ENCODE peak calls at places on chromosomes 13 and 19, in eight cellular contexts. One of them, this sample, is unnamed.

GRCh38 chr13:46586766-46587509 is 34.0 kb downstream of the LRCH1 start:
- DNase-seq in breast epithelium: no peak
- DNase-seq in EL: no peak
- DNase-seq in naive thymus-derived CD8-positive, alpha-beta T cell: no peak
- DNase-seq in activated CD4-positive, CD25-positive, alpha-beta regulatory T cell treated with anti-CD3 and anti-CD28 coated beads, Interleukin-2, amount 50 U/mL, for 72 hours: no peak
- DNase-seq in cardiac muscle cell: no peak
- DNase-seq in amniotic stem cell: no peak
- DNase-seq in SK-MEL-5: no peak
- DNase-seq in this sample: no peak

GRCh38 chr19:16326401-16327130 is 1.9 kb downstream of the KLF2 start:
- DNase-seq in activated CD4-positive, CD25-positive, alpha-beta regulatory T cell treated with anti-CD3 and anti-CD28 coated beads, Interleukin-2, amount 50 U/mL, for 72 hours: peak; percentile 41
- DNase-seq in cardiac muscle cell: no peak
- DNase-seq in breast epithelium: no peak
- DNase-seq in SK-MEL-5: no peak
- DNase-seq in naive thymus-derived CD8-positive, alpha-beta T cell: peak; percentile 47
- DNase-seq in EL: peak; percentile 16
- DNase-seq in amniotic stem cell: no peak
- DNase-seq in this sample: no peak

GRCh38 chr19:38265213-38265861 is 964 bp downstream of the SPINT2 start:
- DNase-seq in amniotic stem cell: no peak
- DNase-seq in SK-MEL-5: no peak
- DNase-seq in activated CD4-positive, CD25-positive, alpha-beta regulatory T cell treated with anti-CD3 and anti-CD28 coated beads, Interleukin-2, amount 50 U/mL, for 72 hours: no peak
- DNase-seq in cardiac muscle cell: peak; percentile 30
- DNase-seq in breast epithelium: no peak
- DNase-seq in naive thymus-derived CD8-positive, alpha-beta T cell: no peak
- DNase-seq in EL: no peak
- DNase-seq in this sample: no peak

GRCh38 chr13:105035092-105035491 is 1500.4 kb downstream of the EFNB2 start:
- DNase-seq in amniotic stem cell: no peak
- DNase-seq in SK-MEL-5: no peak
- DNase-seq in activated CD4-positive, CD25-positive, alpha-beta regulatory T cell treated with anti-CD3 and anti-CD28 coated beads, Interleukin-2, amount 50 U/mL, for 72 hours: no peak
- DNase-seq in EL: no peak
- DNase-seq in naive thymus-derived CD8-positive, alpha-beta T cell: no peak
- DNase-seq in cardiac muscle cell: no peak
- DNase-seq in breast epithelium: no peak
- DNase-seq in this sample: no peak

GRCh38 chr13:58935689-58936088 is 1228.0 kb downstream of the DIAPH3 start:
- DNase-seq in activated CD4-positive, CD25-positive, alpha-beta regulatory T cell treated with anti-CD3 and anti-CD28 coated beads, Interleukin-2, amount 50 U/mL, for 72 hours: no peak
- DNase-seq in breast epithelium: no peak
- DNase-seq in SK-MEL-5: no peak
- DNase-seq in cardiac muscle cell: no peak
- DNase-seq in EL: no peak
- DNase-seq in amniotic stem cell: no peak
- DNase-seq in naive thymus-derived CD8-positive, alpha-beta T cell: no peak
- DNase-seq in this sample: no peak

GRCh38 chr19:18457478-18458331 is 19.8 kb upstream of the ISYNA1 start:
- DNase-seq in breast epithelium: no peak
- DNase-seq in cardiac muscle cell: no peak
- DNase-seq in EL: no peak
- DNase-seq in amniotic stem cell: no peak
- DNase-seq in naive thymus-derived CD8-positive, alpha-beta T cell: no peak
- DNase-seq in activated CD4-positive, CD25-positive, alpha-beta regulatory T cell treated with anti-CD3 and anti-CD28 coated beads, Interleukin-2, amount 50 U/mL, for 72 hours: no peak
- DNase-seq in SK-MEL-5: no peak
- DNase-seq in this sample: no peak

GRCh38 chr13:74320282-74320681 is 186.1 kb upstream of the KLF12 start:
- DNase-seq in EL: no peak
- DNase-seq in activated CD4-positive, CD25-positive, alpha-beta regulatory T cell treated with anti-CD3 and anti-CD28 coated beads, Interleukin-2, amount 50 U/mL, for 72 hours: no peak
- DNase-seq in SK-MEL-5: no peak
- DNase-seq in cardiac muscle cell: no peak
- DNase-seq in amniotic stem cell: no peak
- DNase-seq in naive thymus-derived CD8-positive, alpha-beta T cell: no peak
- DNase-seq in breast epithelium: no peak
- DNase-seq in this sample: no peak

GRCh38 chr19:49340069-49340864 is 5.1 kb downstream of the CD37 start:
- DNase-seq in cardiac muscle cell: peak; percentile 28
- DNase-seq in breast epithelium: peak; percentile 69
- DNase-seq in activated CD4-positive, CD25-positive, alpha-beta regulatory T cell treated with anti-CD3 and anti-CD28 coated beads, Interleukin-2, amount 50 U/mL, for 72 hours: no peak
- DNase-seq in amniotic stem cell: no peak
- DNase-seq in SK-MEL-5: no peak
- DNase-seq in EL: no peak
- DNase-seq in naive thymus-derived CD8-positive, alpha-beta T cell: peak; percentile 68
- DNase-seq in this sample: peak; percentile 51

GRCh38 chr13:98026457-98026857 is 73.0 kb downstream of the IPO5 start:
- DNase-seq in cardiac muscle cell: no peak
- DNase-seq in activated CD4-positive, CD25-positive, alpha-beta regulatory T cell treated with anti-CD3 and anti-CD28 coated beads, Interleukin-2, amount 50 U/mL, for 72 hours: no peak
- DNase-seq in amniotic stem cell: no peak
- DNase-seq in EL: peak; percentile 42
- DNase-seq in SK-MEL-5: no peak
- DNase-seq in naive thymus-derived CD8-positive, alpha-beta T cell: no peak
- DNase-seq in breast epithelium: no peak
- DNase-seq in this sample: no peak

GRCh38 chr19:4197625-4198466 is 15.4 kb downstream of the ANKRD24 start:
- DNase-seq in EL: no peak
- DNase-seq in SK-MEL-5: no peak
- DNase-seq in activated CD4-positive, CD25-positive, alpha-beta regulatory T cell treated with anti-CD3 and anti-CD28 coated beads, Interleukin-2, amount 50 U/mL, for 72 hours: no peak
- DNase-seq in amniotic stem cell: no peak
- DNase-seq in breast epithelium: no peak
- DNase-seq in cardiac muscle cell: peak; percentile 56
- DNase-seq in naive thymus-derived CD8-positive, alpha-beta T cell: no peak
- DNase-seq in this sample: no peak

GRCh38 chr19:344625-345319 is at the start of gene MIER2:
- DNase-seq in SK-MEL-5: peak; percentile 59
- DNase-seq in cardiac muscle cell: peak; percentile 86
- DNase-seq in amniotic stem cell: peak; percentile 31
- DNase-seq in breast epithelium: peak; percentile 78
- DNase-seq in activated CD4-positive, CD25-positive, alpha-beta regulatory T cell treated with anti-CD3 and anti-CD28 coated beads, Interleukin-2, amount 50 U/mL, for 72 hours: peak; percentile 99
- DNase-seq in EL: peak; percentile 78
- DNase-seq in naive thymus-derived CD8-positive, alpha-beta T cell: peak; percentile 87
- DNase-seq in this sample: peak; percentile 76

GRCh38 chr13:113668491-113668971 is 1.5 kb downstream of the GRK1 start:
- DNase-seq in SK-MEL-5: no peak
- DNase-seq in EL: no peak
- DNase-seq in breast epithelium: peak; percentile 49
- DNase-seq in activated CD4-positive, CD25-positive, alpha-beta regulatory T cell treated with anti-CD3 and anti-CD28 coated beads, Interleukin-2, amount 50 U/mL, for 72 hours: peak; percentile 19
- DNase-seq in naive thymus-derived CD8-positive, alpha-beta T cell: no peak
- DNase-seq in cardiac muscle cell: no peak
- DNase-seq in amniotic stem cell: no peak
- DNase-seq in this sample: peak; percentile 8

GRCh38 chr19:12834418-12834943 is at the start of gene RTBDN:
- DNase-seq in SK-MEL-5: peak; percentile 28
- DNase-seq in amniotic stem cell: no peak
- DNase-seq in cardiac muscle cell: no peak
- DNase-seq in breast epithelium: no peak
- DNase-seq in naive thymus-derived CD8-positive, alpha-beta T cell: no peak
- DNase-seq in EL: peak; percentile 26
- DNase-seq in activated CD4-positive, CD25-positive, alpha-beta regulatory T cell treated with anti-CD3 and anti-CD28 coated beads, Interleukin-2, amount 50 U/mL, for 72 hours: no peak
- DNase-seq in this sample: no peak

GRCh38 chr19:31167695-31168094 is 181.5 kb downstream of the TSHZ3 start:
- DNase-seq in breast epithelium: no peak
- DNase-seq in SK-MEL-5: no peak
- DNase-seq in EL: no peak
- DNase-seq in cardiac muscle cell: no peak
- DNase-seq in naive thymus-derived CD8-positive, alpha-beta T cell: no peak
- DNase-seq in activated CD4-positive, CD25-positive, alpha-beta regulatory T cell treated with anti-CD3 and anti-CD28 coated beads, Interleukin-2, amount 50 U/mL, for 72 hours: no peak
- DNase-seq in amniotic stem cell: no peak
- DNase-seq in this sample: no peak

GRCh38 chr19:56692496-56692895 is 20.9 kb upstream of the ZNF835 start:
- DNase-seq in cardiac muscle cell: no peak
- DNase-seq in naive thymus-derived CD8-positive, alpha-beta T cell: no peak
- DNase-seq in amniotic stem cell: no peak
- DNase-seq in activated CD4-positive, CD25-positive, alpha-beta regulatory T cell treated with anti-CD3 and anti-CD28 coated beads, Interleukin-2, amount 50 U/mL, for 72 hours: no peak
- DNase-seq in EL: no peak
- DNase-seq in breast epithelium: no peak
- DNase-seq in SK-MEL-5: no peak
- DNase-seq in this sample: no peak

GRCh38 chr19:14542721-14543328 is 13.4 kb downstream of the TECR start:
- DNase-seq in EL: peak; percentile 34
- DNase-seq in activated CD4-positive, CD25-positive, alpha-beta regulatory T cell treated with anti-CD3 and anti-CD28 coated beads, Interleukin-2, amount 50 U/mL, for 72 hours: no peak
- DNase-seq in amniotic stem cell: no peak
- DNase-seq in cardiac muscle cell: no peak
- DNase-seq in SK-MEL-5: no peak
- DNase-seq in naive thymus-derived CD8-positive, alpha-beta T cell: no peak
- DNase-seq in breast epithelium: no peak
- DNase-seq in this sample: no peak

GRCh38 chr19:20840371-20840770 is 64.3 kb downstream of the ZNF66 start:
- DNase-seq in SK-MEL-5: no peak
- DNase-seq in naive thymus-derived CD8-positive, alpha-beta T cell: no peak
- DNase-seq in breast epithelium: no peak
- DNase-seq in cardiac muscle cell: no peak
- DNase-seq in EL: no peak
- DNase-seq in amniotic stem cell: no peak
- DNase-seq in activated CD4-positive, CD25-positive, alpha-beta regulatory T cell treated with anti-CD3 and anti-CD28 coated beads, Interleukin-2, amount 50 U/mL, for 72 hours: no peak
- DNase-seq in this sample: no peak

GRCh38 chr19:17001603-17002183 is 24.9 kb downstream of the CPAMD8 start:
- DNase-seq in activated CD4-positive, CD25-positive, alpha-beta regulatory T cell treated with anti-CD3 and anti-CD28 coated beads, Interleukin-2, amount 50 U/mL, for 72 hours: peak; percentile 65
- DNase-seq in SK-MEL-5: no peak
- DNase-seq in amniotic stem cell: no peak
- DNase-seq in cardiac muscle cell: no peak
- DNase-seq in EL: no peak
- DNase-seq in naive thymus-derived CD8-positive, alpha-beta T cell: peak; percentile 62
- DNase-seq in breast epithelium: no peak
- DNase-seq in this sample: no peak

GRCh38 chr19:49064768-49065611 is at the start of gene NTF4:
- DNase-seq in breast epithelium: no peak
- DNase-seq in SK-MEL-5: peak; percentile 6
- DNase-seq in activated CD4-positive, CD25-positive, alpha-beta regulatory T cell treated with anti-CD3 and anti-CD28 coated beads, Interleukin-2, amount 50 U/mL, for 72 hours: no peak
- DNase-seq in amniotic stem cell: no peak
- DNase-seq in naive thymus-derived CD8-positive, alpha-beta T cell: no peak
- DNase-seq in cardiac muscle cell: peak; percentile 88
- DNase-seq in EL: peak; percentile 28
- DNase-seq in this sample: no peak

GRCh38 chr13:99542788-99543406 is 41.6 kb downstream of the TM9SF2 start:
- DNase-seq in activated CD4-positive, CD25-positive, alpha-beta regulatory T cell treated with anti-CD3 and anti-CD28 coated beads, Interleukin-2, amount 50 U/mL, for 72 hours: peak; percentile 44
- DNase-seq in EL: no peak
- DNase-seq in amniotic stem cell: no peak
- DNase-seq in cardiac muscle cell: no peak
- DNase-seq in naive thymus-derived CD8-positive, alpha-beta T cell: peak; percentile 11
- DNase-seq in SK-MEL-5: no peak
- DNase-seq in breast epithelium: no peak
- DNase-seq in this sample: no peak

GRCh38 chr19:575527-576506 is 3.4 kb downstream of the BSG start:
- DNase-seq in EL: peak; percentile 67
- DNase-seq in naive thymus-derived CD8-positive, alpha-beta T cell: no peak
- DNase-seq in amniotic stem cell: no peak
- DNase-seq in breast epithelium: no peak
- DNase-seq in cardiac muscle cell: peak; percentile 63
- DNase-seq in SK-MEL-5: no peak
- DNase-seq in activated CD4-positive, CD25-positive, alpha-beta regulatory T cell treated with anti-CD3 and anti-CD28 coated beads, Interleukin-2, amount 50 U/mL, for 72 hours: no peak
- DNase-seq in this sample: no peak

GRCh38 chr19:29467824-29468401 is 57.9 kb upstream of the VSTM2B start:
- DNase-seq in EL: peak; percentile 26
- DNase-seq in cardiac muscle cell: peak; percentile 31
- DNase-seq in amniotic stem cell: no peak
- DNase-seq in SK-MEL-5: peak; percentile 60
- DNase-seq in activated CD4-positive, CD25-positive, alpha-beta regulatory T cell treated with anti-CD3 and anti-CD28 coated beads, Interleukin-2, amount 50 U/mL, for 72 hours: no peak
- DNase-seq in naive thymus-derived CD8-positive, alpha-beta T cell: no peak
- DNase-seq in breast epithelium: no peak
- DNase-seq in this sample: no peak

GRCh38 chr13:24668955-24669354 is 11.3 kb upstream of the ATP12A start:
- DNase-seq in naive thymus-derived CD8-positive, alpha-beta T cell: no peak
- DNase-seq in cardiac muscle cell: no peak
- DNase-seq in amniotic stem cell: no peak
- DNase-seq in activated CD4-positive, CD25-positive, alpha-beta regulatory T cell treated with anti-CD3 and anti-CD28 coated beads, Interleukin-2, amount 50 U/mL, for 72 hours: no peak
- DNase-seq in EL: no peak
- DNase-seq in breast epithelium: no peak
- DNase-seq in SK-MEL-5: no peak
- DNase-seq in this sample: no peak

GRCh38 chr13:76799696-76800095 is 86.5 kb downstream of the KCTD12 start:
- DNase-seq in breast epithelium: no peak
- DNase-seq in naive thymus-derived CD8-positive, alpha-beta T cell: no peak
- DNase-seq in amniotic stem cell: no peak
- DNase-seq in EL: no peak
- DNase-seq in SK-MEL-5: no peak
- DNase-seq in cardiac muscle cell: no peak
- DNase-seq in activated CD4-positive, CD25-positive, alpha-beta regulatory T cell treated with anti-CD3 and anti-CD28 coated beads, Interleukin-2, amount 50 U/mL, for 72 hours: no peak
- DNase-seq in this sample: no peak

GRCh38 chr13:48159436-48160225 is 64.7 kb upstream of the MED4 start:
- DNase-seq in activated CD4-positive, CD25-positive, alpha-beta regulatory T cell treated with anti-CD3 and anti-CD28 coated beads, Interleukin-2, amount 50 U/mL, for 72 hours: no peak
- DNase-seq in EL: peak; percentile 30
- DNase-seq in naive thymus-derived CD8-positive, alpha-beta T cell: no peak
- DNase-seq in cardiac muscle cell: no peak
- DNase-seq in breast epithelium: no peak
- DNase-seq in SK-MEL-5: no peak
- DNase-seq in amniotic stem cell: no peak
- DNase-seq in this sample: no peak

GRCh38 chr13:73872397-73872796 is 261.8 kb downstream of the KLF12 start:
- DNase-seq in amniotic stem cell: no peak
- DNase-seq in breast epithelium: no peak
- DNase-seq in naive thymus-derived CD8-positive, alpha-beta T cell: no peak
- DNase-seq in cardiac muscle cell: no peak
- DNase-seq in EL: peak; percentile 15
- DNase-seq in SK-MEL-5: no peak
- DNase-seq in activated CD4-positive, CD25-positive, alpha-beta regulatory T cell treated with anti-CD3 and anti-CD28 coated beads, Interleukin-2, amount 50 U/mL, for 72 hours: no peak
- DNase-seq in this sample: no peak

GRCh38 chr13:73465629-73465974 is 406.8 kb downstream of the KLF5 start:
- DNase-seq in breast epithelium: no peak
- DNase-seq in SK-MEL-5: peak; percentile 11
- DNase-seq in naive thymus-derived CD8-positive, alpha-beta T cell: no peak
- DNase-seq in amniotic stem cell: peak; percentile 16
- DNase-seq in EL: peak; percentile 55
- DNase-seq in cardiac muscle cell: no peak
- DNase-seq in activated CD4-positive, CD25-positive, alpha-beta regulatory T cell treated with anti-CD3 and anti-CD28 coated beads, Interleukin-2, amount 50 U/mL, for 72 hours: no peak
- DNase-seq in this sample: no peak

GRCh38 chr13:80132741-80133601 is 208.0 kb downstream of the SPRY2 start:
- DNase-seq in breast epithelium: no peak
- DNase-seq in activated CD4-positive, CD25-positive, alpha-beta regulatory T cell treated with anti-CD3 and anti-CD28 coated beads, Interleukin-2, amount 50 U/mL, for 72 hours: no peak
- DNase-seq in amniotic stem cell: no peak
- DNase-seq in SK-MEL-5: peak; percentile 80
- DNase-seq in cardiac muscle cell: peak; percentile 79
- DNase-seq in EL: peak; percentile 58
- DNase-seq in naive thymus-derived CD8-positive, alpha-beta T cell: no peak
- DNase-seq in this sample: peak; percentile 13

GRCh38 chr19:14632286-14632685 is 42.4 kb downstream of the ADGRE3 start:
- DNase-seq in amniotic stem cell: no peak
- DNase-seq in activated CD4-positive, CD25-positive, alpha-beta regulatory T cell treated with anti-CD3 and anti-CD28 coated beads, Interleukin-2, amount 50 U/mL, for 72 hours: no peak
- DNase-seq in SK-MEL-5: peak; percentile 70
- DNase-seq in breast epithelium: no peak
- DNase-seq in EL: peak; percentile 35
- DNase-seq in cardiac muscle cell: no peak
- DNase-seq in naive thymus-derived CD8-positive, alpha-beta T cell: no peak
- DNase-seq in this sample: no peak

GRCh38 chr13:113768018-113768905 is 9.2 kb downstream of the TMEM255B start:
- DNase-seq in cardiac muscle cell: no peak
- DNase-seq in amniotic stem cell: no peak
- DNase-seq in EL: no peak
- DNase-seq in breast epithelium: peak; percentile 49
- DNase-seq in naive thymus-derived CD8-positive, alpha-beta T cell: no peak
- DNase-seq in activated CD4-positive, CD25-positive, alpha-beta regulatory T cell treated with anti-CD3 and anti-CD28 coated beads, Interleukin-2, amount 50 U/mL, for 72 hours: no peak
- DNase-seq in SK-MEL-5: no peak
- DNase-seq in this sample: no peak

GRCh38 chr19:34428549-34429285 is 536 bp downstream of the UBA2 start:
- DNase-seq in amniotic stem cell: no peak
- DNase-seq in SK-MEL-5: peak; percentile 6
- DNase-seq in EL: peak; percentile 39
- DNase-seq in breast epithelium: no peak
- DNase-seq in cardiac muscle cell: peak; percentile 43
- DNase-seq in naive thymus-derived CD8-positive, alpha-beta T cell: peak; percentile 16
- DNase-seq in activated CD4-positive, CD25-positive, alpha-beta regulatory T cell treated with anti-CD3 and anti-CD28 coated beads, Interleukin-2, amount 50 U/mL, for 72 hours: no peak
- DNase-seq in this sample: peak; percentile 29

GRCh38 chr13:87777395-87777794 is 106.2 kb downstream of the SLITRK5 start:
- DNase-seq in EL: no peak
- DNase-seq in naive thymus-derived CD8-positive, alpha-beta T cell: no peak
- DNase-seq in activated CD4-positive, CD25-positive, alpha-beta regulatory T cell treated with anti-CD3 and anti-CD28 coated beads, Interleukin-2, amount 50 U/mL, for 72 hours: no peak
- DNase-seq in amniotic stem cell: no peak
- DNase-seq in cardiac muscle cell: peak; percentile 11
- DNase-seq in SK-MEL-5: peak; percentile 71
- DNase-seq in breast epithelium: no peak
- DNase-seq in this sample: no peak

GRCh38 chr13:95156208-95156607 is 145.0 kb downstream of the ABCC4 start:
- DNase-seq in amniotic stem cell: no peak
- DNase-seq in cardiac muscle cell: no peak
- DNase-seq in naive thymus-derived CD8-positive, alpha-beta T cell: no peak
- DNase-seq in EL: peak; percentile 3
- DNase-seq in breast epithelium: no peak
- DNase-seq in SK-MEL-5: peak; percentile 10
- DNase-seq in activated CD4-positive, CD25-positive, alpha-beta regulatory T cell treated with anti-CD3 and anti-CD28 coated beads, Interleukin-2, amount 50 U/mL, for 72 hours: no peak
- DNase-seq in this sample: no peak

GRCh38 chr13:47893527-47893926 is 107.5 kb downstream of the SUCLA2 start:
- DNase-seq in cardiac muscle cell: no peak
- DNase-seq in naive thymus-derived CD8-positive, alpha-beta T cell: no peak
- DNase-seq in amniotic stem cell: no peak
- DNase-seq in activated CD4-positive, CD25-positive, alpha-beta regulatory T cell treated with anti-CD3 and anti-CD28 coated beads, Interleukin-2, amount 50 U/mL, for 72 hours: no peak
- DNase-seq in EL: no peak
- DNase-seq in SK-MEL-5: no peak
- DNase-seq in breast epithelium: no peak
- DNase-seq in this sample: no peak

This sample was measured in tibial nerve.